ENCODE peak calls at places on chromosomes 2 and 18, in seven cellular contexts. H, U, Q, C, W, E and I are unnamed samples.
A peak's percentile ranks its signal among the peaks of the same experiment; 100 is the strongest.

GRCh38 chr2:139969301-139969700 is 1189.1 kb upstream of the NXPH2 start:
- DNase-seq in H (no peak), U (no peak), Q (no peak), C (no peak), W (no peak), E (no peak), I (no peak)

GRCh38 chr18:24400587-24400986 is 3.0 kb upstream of the OSBPL1A start:
- DNase-seq in H (no peak), U (no peak), Q (no peak), C (no peak), W (no peak), E (no peak), I (no peak)

GRCh38 chr18:62584241-62585120 is 61.7 kb downstream of the ZCCHC2 start:
- DNase-seq in H (peak; percentile 80), U (peak; percentile 89), Q (peak; percentile 75), C (peak; percentile 91), W (peak; percentile 86), E (peak; percentile 88), I (peak; percentile 83)

GRCh38 chr2:135844285-135844985 is 7.5 kb upstream of the LCT start:
- DNase-seq in H (no peak), U (no peak), Q (no peak), C (no peak), W (no peak), E (no peak), I (no peak)

GRCh38 chr2:42214669-42215068 is 45.5 kb downstream of the EML4 start:
- DNase-seq in H (no peak), U (no peak), Q (no peak), C (no peak), W (no peak), E (no peak), I (no peak)

GRCh38 chr2:46632349-46632748 is 153.0 kb downstream of the TMEM247 start:
- DNase-seq in H (peak; percentile 44), U (no peak), Q (no peak), C (no peak), W (peak; percentile 23), E (peak; percentile 56), I (no peak)

GRCh38 chr2:173327421-173327820 is 27.3 kb upstream of the CDCA7 start:
- DNase-seq in H (no peak), U (no peak), Q (no peak), C (no peak), W (no peak), E (no peak), I (no peak)

GRCh38 chr2:161947394-161947793 is 126.6 kb downstream of the DPP4 start:
- DNase-seq in H (no peak), U (no peak), Q (no peak), C (no peak), W (no peak), E (no peak), I (no peak)

GRCh38 chr2:102618452-102619413 is 620 bp upstream of the SLC9A2 start:
- DNase-seq in H (peak; percentile 9), U (no peak), Q (no peak), C (no peak), W (peak; percentile 84), E (no peak), I (peak; percentile 75)

GRCh38 chr2:196131384-196131861 is 40.0 kb downstream of the STK17B start:
- DNase-seq in H (no peak), U (peak; percentile 74), Q (no peak), C (no peak), W (peak; percentile 87), E (peak; percentile 7), I (peak; percentile 48)

GRCh38 chr2:54360055-54360792 is 95.9 kb upstream of the SPTBN1 start:
- DNase-seq in H (no peak), U (no peak), Q (no peak), C (peak; percentile 66), W (no peak), E (peak; percentile 58), I (no peak)

GRCh38 chr18:79682896-79683625 is 3.5 kb downstream of the CTDP1 start:
- DNase-seq in H (no peak), U (no peak), Q (no peak), C (no peak), W (no peak), E (no peak), I (no peak)

GRCh38 chr18:74153793-74154192 is 5.5 kb downstream of the TIMM21 start:
- DNase-seq in H (no peak), U (no peak), Q (no peak), C (no peak), W (no peak), E (no peak), I (no peak)

GRCh38 chr2:232576995-232577394 is 26.5 kb downstream of the EIF4E2 start:
- DNase-seq in H (no peak), U (no peak), Q (no peak), C (no peak), W (no peak), E (no peak), I (no peak)

GRCh38 chr2:233795735-233796171 is 17.6 kb downstream of the MROH2A start:
- DNase-seq in H (no peak), U (no peak), Q (no peak), C (no peak), W (no peak), E (no peak), I (peak; percentile 25)

GRCh38 chr18:435940-436339 is 64.6 kb downstream of the COLEC12 start:
- DNase-seq in H (no peak), U (no peak), Q (no peak), C (no peak), W (no peak), E (no peak), I (no peak)

GRCh38 chr18:45556217-45556616 is 59.1 kb upstream of the SLC14A2 start:
- DNase-seq in H (no peak), U (no peak), Q (no peak), C (no peak), W (peak; percentile 10), E (no peak), I (no peak)

GRCh38 chr2:136129601-136130000 is 11.7 kb upstream of the CXCR4 start:
- DNase-seq in H (no peak), U (no peak), Q (no peak), C (no peak), W (no peak), E (no peak), I (no peak)

GRCh38 chr2:36360834-36361233 is 5.3 kb downstream of the CRIM1 start:
- DNase-seq in H (no peak), U (no peak), Q (no peak), C (no peak), W (no peak), E (no peak), I (no peak)

GRCh38 chr2:10700078-10700803 is 10.5 kb upstream of the NOL10 start:
- DNase-seq in H (no peak), U (no peak), Q (no peak), C (no peak), W (no peak), E (no peak), I (no peak)

GRCh38 chr2:150147889-150148683 is 339.4 kb downstream of the RND3 start:
- DNase-seq in H (no peak), U (no peak), Q (no peak), C (no peak), W (no peak), E (no peak), I (no peak)

GRCh38 chr18:22847867-22848451 is 85.2 kb upstream of the RBBP8 start:
- DNase-seq in H (no peak), U (no peak), Q (no peak), C (no peak), W (no peak), E (no peak), I (no peak)

GRCh38 chr18:50836521-50836957 is 16.7 kb upstream of the MRO start:
- DNase-seq in H (no peak), U (no peak), Q (no peak), C (no peak), W (no peak), E (no peak), I (no peak)

GRCh38 chr2:65071499-65072180 is 15.4 kb downstream of the CEP68 start:
- DNase-seq in H (no peak), U (no peak), Q (no peak), C (peak; percentile 64), W (peak; percentile 46), E (peak; percentile 48), I (no peak)

GRCh38 chr2:138648606-138649005 is 131.6 kb downstream of the NXPH2 start:
- DNase-seq in H (no peak), U (no peak), Q (no peak), C (no peak), W (no peak), E (no peak), I (no peak)

GRCh38 chr2:68252407-68253210 is at the start of gene PPP3R1:
- DNase-seq in H (peak; percentile 80), U (peak; percentile 98), Q (peak; percentile 89), C (peak; percentile 97), W (peak; percentile 97), E (peak; percentile 95), I (peak; percentile 96)
- TF ChIP-seq EP300 in H (peak; percentile 28), U (no peak), Q (peak; percentile 38), C (peak; percentile 20), W (no peak), E (no peak), I (no peak)

DNA sequence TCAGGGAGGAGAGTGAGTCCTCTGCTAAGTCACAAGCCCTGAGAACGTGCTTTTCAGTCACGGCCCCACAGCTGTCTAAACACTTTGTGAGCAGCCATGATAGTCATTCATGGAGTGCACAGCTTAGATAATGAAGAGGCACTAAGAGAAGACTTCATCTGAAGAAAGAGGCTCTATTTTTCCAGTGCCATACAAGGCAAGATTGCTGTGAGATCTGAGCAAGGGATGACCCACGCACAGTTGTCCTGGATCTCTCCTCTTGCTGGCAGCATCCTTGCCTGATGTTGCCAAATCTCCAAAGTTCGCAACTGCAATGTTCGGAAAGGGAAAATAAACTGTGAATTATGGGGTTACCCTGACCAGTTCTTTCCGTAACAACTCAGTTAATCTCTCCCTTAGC is 418.7 kb downstream of the MEIS1 start:
- DNase-seq in H (no peak), U (no peak), Q (no peak), C (peak; percentile 79), W (no peak), E (no peak), I (no peak)
- TF ChIP-seq EP300 in H (no peak), U (no peak), Q (no peak), C (peak; percentile 71), W (no peak), E (no peak), I (no peak)

GRCh38 chr2:76170856-76171255 is 460.1 kb upstream of the GCFC2 start:
- DNase-seq in H (no peak), U (no peak), Q (no peak), C (no peak), W (peak; percentile 19), E (no peak), I (no peak)
- TF ChIP-seq EP300 in H (no peak), U (no peak), Q (no peak), C (no peak), W (no peak), E (no peak), I (no peak)

DNA sequence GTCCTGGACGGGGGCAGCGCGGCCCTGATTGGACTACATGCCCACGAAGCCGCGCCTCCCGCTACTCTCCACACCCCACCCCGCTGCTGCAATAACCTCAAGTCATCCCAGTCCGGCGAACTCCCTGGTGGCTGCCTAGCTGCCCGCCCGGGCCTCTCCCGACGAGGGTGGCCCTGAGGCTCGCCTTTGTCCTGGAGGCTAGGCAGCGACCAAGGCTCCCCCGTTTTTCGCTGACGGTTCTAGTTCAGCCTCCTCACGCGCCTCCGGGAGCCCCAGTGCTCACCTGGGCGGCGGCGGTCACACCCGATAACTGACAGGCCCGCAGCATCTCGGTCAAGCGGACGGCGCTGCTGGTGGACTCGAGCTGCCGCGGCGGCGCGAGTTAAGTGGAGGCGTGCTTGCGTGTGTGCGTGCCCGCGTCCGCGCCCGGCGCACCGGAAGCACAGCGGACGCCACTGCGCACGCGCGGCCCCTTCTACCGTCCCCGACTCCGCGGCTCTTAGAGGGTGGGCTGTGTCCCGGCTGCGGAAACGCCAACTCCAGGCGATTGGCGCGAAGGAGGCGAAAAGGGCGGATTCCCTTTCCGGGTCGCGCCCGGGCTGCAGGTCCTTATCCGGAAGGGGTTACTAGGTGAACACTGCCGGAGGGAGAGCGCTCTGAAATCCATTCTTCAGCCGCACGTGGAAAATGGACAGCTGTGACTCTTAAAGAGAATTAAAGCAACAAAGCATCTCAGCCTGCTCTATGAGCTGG is at the start of gene IMMT:
- DNase-seq in H (peak; percentile 93), U (peak; percentile 98), Q (peak; percentile 93), C (peak; percentile 98), W (peak; percentile 98), E (peak; percentile 92), I (peak; percentile 96)
- TF ChIP-seq EP300 in H (no peak), U (no peak), Q (peak; percentile 73), C (no peak), W (peak; percentile 19), E (no peak), I (no peak)